ENCODE peak calls at places on chromosomes 7 and 10, in five cellular contexts. C is PC-9, D is stomach, A is WERI-Rb-1, G is hepatocyte. L is an unnamed sample.
A peak's percentile ranks its signal among the peaks of the same experiment; 100 is the strongest.

GRCh38 chr7:68235937-68236336 is 1239.3 kb downstream of the TYW1 start:
- DNase-seq in C (no peak), D (no peak), A (no peak), G (peak; percentile 37), L (no peak)

GRCh38 chr10:124717911-124718734 is 26.1 kb downstream of the FAM53B start:
- DNase-seq in C (peak; percentile 39), D (no peak), A (peak; percentile 81), G (no peak), L (no peak)

GRCh38 chr7:155858521-155859061 is 46.3 kb upstream of the SHH start:
- DNase-seq in C (peak; percentile 85), D (peak; percentile 27), A (no peak), G (peak; percentile 52), L (peak; percentile 42)

GRCh38 chr10:47230482-47230881 is 69.5 kb upstream of the GDF10 start:
- DNase-seq in C (no peak), D (peak; percentile 22), A (no peak), G (no peak), L (no peak)

GRCh38 chr7:37510043-37510634 is 61.5 kb upstream of the ELMO1 start:
- DNase-seq in C (no peak), D (no peak), A (no peak), G (peak; percentile 28), L (no peak)

GRCh38 chr10:121683366-121683765 is 85.1 kb upstream of the FGFR2 start:
- DNase-seq in C (no peak), D (no peak), A (no peak), G (no peak), L (no peak)

GRCh38 chr10:118966131-118967125 is 63.1 kb upstream of the NANOS1 start:
- DNase-seq in C (no peak), D (no peak), A (no peak), G (no peak), L (no peak)

GRCh38 chr10:7337431-7338171 is 73.2 kb downstream of the SFMBT2 start:
- DNase-seq in C (no peak), D (no peak), A (no peak), G (no peak), L (no peak)

GRCh38 chr7:26117142-26117807 is 34.7 kb upstream of the NFE2L3 start:
- DNase-seq in C (no peak), D (no peak), A (peak; percentile 79), G (no peak), L (no peak)

GRCh38 chr7:116920359-116920758 is 32.9 kb upstream of the ST7 start:
- DNase-seq in C (no peak), D (no peak), A (no peak), G (no peak), L (no peak)

GRCh38 chr7:28037220-28038010 is 143.2 kb downstream of the JAZF1 start:
- DNase-seq in C (peak; percentile 100), D (no peak), A (no peak), G (peak; percentile 85), L (peak; percentile 84)

GRCh38 chr10:38038107-38038931 is 27.8 kb downstream of the ZNF33A start:
- DNase-seq in C (no peak), D (no peak), A (no peak), G (no peak), L (no peak)

GRCh38 chr7:75531359-75531821 is 39.3 kb downstream of the SPDYE5 start:
- DNase-seq in C (peak; percentile 94), D (no peak), A (peak; percentile 71), G (peak; percentile 43), L (peak; percentile 49)

GRCh38 chr7:28354601-28355062 is 57.7 kb upstream of the CREB5 start:
- DNase-seq in C (peak; percentile 70), D (no peak), A (no peak), G (no peak), L (peak; percentile 90)

GRCh38 chr7:30750010-30750409 is 1.9 kb upstream of the INMT start:
- DNase-seq in C (no peak), D (no peak), A (no peak), G (no peak), L (no peak)
- TF ChIP-seq CTCF in C (no peak), D (no peak), A (no peak), G (no peak), L (no peak)

GRCh38 chr10:92238062-92238585 is 52.8 kb downstream of the CPEB3 start:
- DNase-seq in C (no peak), D (no peak), A (no peak), G (no peak), L (no peak)
- H3K27ac ChIP-seq in C (peak overlapping the region; percentile 96), D (peak overlapping the region; percentile 88), A (no peak overlapping the region), G (no peak overlapping the region), L (no peak overlapping the region)

GRCh38 chr10:126198681-126199080 is 189.6 kb downstream of the ADAM12 start:
- DNase-seq in C (no peak), D (no peak), A (no peak), G (no peak), L (no peak)
- TF ChIP-seq CTCF in C (no peak), D (no peak), A (no peak), G (no peak), L (no peak)

GRCh38 chr10:131931981-131932380 is 31.2 kb downstream of the PPP2R2D start:
- DNase-seq in C (no peak), D (peak; percentile 18), A (no peak), G (no peak), L (no peak)
- H3K27ac ChIP-seq in C (no peak overlapping the region), D (no peak overlapping the region), A (no peak overlapping the region), G (no peak overlapping the region), L (peak overlapping the region; percentile 25)